ENCODE peak calls at places on chromosome 14, in six cellular contexts. L is left lung, B is psoas muscle, F is transverse colon, D is cardiac muscle cell, O is right lobe of liver. V is an unnamed sample. For H3K4me1, the result is how much of the 10 kb centered on the place peaks cover.

GRCh38 chr14:67485501-67486095 is 2.9 kb downstream of the TMEM229B start:
- DNase-seq in L (no peak), B (no peak), F (no peak), D (no peak), O (no peak), V (no peak)

GRCh38 chr14:34436118-34436905 is 25.7 kb downstream of the SPTSSA start:
- DNase-seq in L (no peak), B (no peak), F (no peak), D (no peak), O (no peak), V (no peak)

GRCh38 chr14:59377991-59378720 is 87.0 kb downstream of the GPR135 start:
- DNase-seq in L (no peak), B (no peak), F (no peak), D (no peak), O (no peak), V (peak)

GRCh38 chr14:103057372-103058208 is at the start of gene CDC42BPB:
- DNase-seq in L (peak), B (peak), F (peak), D (peak), O (peak), V (peak)

GRCh38 chr14:80434574-80435321 is 223.4 kb upstream of the DIO2 start:
- DNase-seq in L (no peak), B (no peak), F (no peak), D (no peak), O (no peak), V (no peak)

GRCh38 chr14:67965684-67966083 is 146.1 kb downstream of the RAD51B start:
- DNase-seq in L (no peak), B (no peak), F (no peak), D (no peak), O (no peak), V (no peak)

GRCh38 chr14:64979336-64980074 is 7.2 kb upstream of the FNTB start:
- DNase-seq in L (no peak), B (no peak), F (no peak), D (peak), O (no peak), V (no peak)

GRCh38 chr14:100889641-100890040 is 13.9 kb downstream of the RTL1 start:
- DNase-seq in L (no peak), B (no peak), F (no peak), D (no peak), O (peak), V (no peak)

GRCh38 chr14:103616635-103617300 is 12.2 kb upstream of the KLC1 start:
- DNase-seq in L (no peak), B (no peak), F (no peak), D (no peak), O (no peak), V (no peak)

GRCh38 chr14:101876539-101876938 is 87.8 kb upstream of the DYNC1H1 start:
- DNase-seq in L (peak), B (peak), F (peak), D (peak), O (peak), V (peak)

GRCh38 chr14:26398616-26399015 is 199.2 kb downstream of the NOVA1 start:
- DNase-seq in L (no peak), B (no peak), F (no peak), D (no peak), O (no peak), V (no peak)

GRCh38 chr14:24631749-24632335 is 2.1 kb downstream of the GZMB start:
- DNase-seq in L (no peak), B (no peak), F (no peak), D (no peak), O (no peak), V (no peak)

GRCh38 chr14:50944647-50945413 is 547 bp upstream of the PYGL start:
- DNase-seq in L (peak), B (peak), F (peak), D (no peak), O (peak), V (peak)

GRCh38 chr14:90577661-90578282 is 180.9 kb downstream of the CALM1 start:
- DNase-seq in L (no peak), B (no peak), F (no peak), D (no peak), O (no peak), V (no peak)

GRCh38 chr14:33909380-33910084 is 41.3 kb downstream of the EGLN3 start:
- DNase-seq in L (no peak), B (no peak), F (no peak), D (no peak), O (no peak), V (no peak)

GRCh38 chr14:96975116-96975515 is 177.9 kb downstream of the VRK1 start:
- DNase-seq in L (no peak), B (no peak), F (no peak), D (no peak), O (no peak), V (no peak)

GRCh38 chr14:40122978-40123648 is 690.9 kb upstream of the FBXO33 start:
- DNase-seq in L (no peak), B (no peak), F (no peak), D (no peak), O (no peak), V (no peak)

GRCh38 chr14:89422181-89422951 is 5.3 kb upstream of the FOXN3 start:
- DNase-seq in L (peak), B (no peak), F (peak), D (peak), O (no peak), V (peak)

GRCh38 chr14:51872396-51872795 is 12.0 kb downstream of the GNG2 start:
- DNase-seq in L (no peak), B (no peak), F (no peak), D (no peak), O (no peak), V (no peak)

GRCh38 chr14:49939884-49940510 is 47.1 kb downstream of the ARF6 start:
- DNase-seq in L (no peak), B (no peak), F (no peak), D (no peak), O (no peak), V (no peak)

GRCh38 chr14:99995700-99996356 is 69.4 kb upstream of the EVL start:
- DNase-seq in L (peak), B (peak), F (peak), D (peak), O (peak), V (peak)

GRCh38 chr14:94079891-94080605 is 954 bp downstream of the DDX24 start:
- DNase-seq in L (no peak), B (no peak), F (no peak), D (no peak), O (no peak), V (no peak)

GRCh38 chr14:45990252-45990651 is 661.3 kb downstream of the RPL10L start:
- DNase-seq in L (no peak), B (no peak), F (no peak), D (no peak), O (no peak), V (no peak)

GRCh38 chr14:96911499-96912130 is 114.4 kb downstream of the VRK1 start:
- DNase-seq in L (no peak), B (no peak), F (no peak), D (no peak), O (no peak), V (no peak)

GRCh38 chr14:97848351-97848980 is 1051.3 kb downstream of the VRK1 start:
- DNase-seq in L (no peak), B (no peak), F (no peak), D (peak), O (no peak), V (no peak)

GRCh38 chr14:91284146-91284790 is 39.8 kb upstream of the GPR68 start:
- DNase-seq in L (peak), B (no peak), F (no peak), D (peak), O (no peak), V (no peak)

GRCh38 chr14:105894978-105895881 is 368.8 kb downstream of the TMEM121 start:
- DNase-seq in L (peak), B (peak), F (no peak), D (no peak), O (peak), V (peak)

GRCh38 chr14:65421201-65421981 is 8.9 kb downstream of the FUT8 start:
- DNase-seq in L (no peak), B (no peak), F (no peak), D (no peak), O (no peak), V (no peak)

GRCh38 chr14:100533647-100534485 is 53.4 kb downstream of the BEGAIN start:
- DNase-seq in L (peak), B (peak), F (peak), D (no peak), O (peak), V (peak)

GRCh38 chr14:103422981-103423600 is 37.9 kb downstream of the MARK3 start:
- DNase-seq in L (no peak), B (no peak), F (no peak), D (no peak), O (no peak), V (no peak)

GRCh38 chr14:32635103-32635719 is 303.5 kb upstream of the NPAS3 start:
- DNase-seq in L (no peak), B (no peak), F (no peak), D (no peak), O (no peak), V (no peak)
- H3K4me3 ChIP-seq in L (no peak), B (peak), F (no peak), D (no peak), O (peak), V (no peak)

GRCh38 chr14:69698572-69698971 is 68.4 kb upstream of the SRSF5 start:
- DNase-seq in L (no peak), B (no peak), F (no peak), D (no peak), O (no peak), V (no peak)
- H3K4me1 ChIP-seq in L (half or more), B (under half), F (half or more), D (under half), O (under half), V (half or more)

GRCh38 chr14:82854131-82854530 is 1320.5 kb upstream of the SEL1L start:
- DNase-seq in L (no peak), B (no peak), F (no peak), D (peak), O (no peak), V (no peak)
- TF ChIP-seq CTCF in L (no peak), B (no peak), F (no peak), D (no peak), O (no peak), V (no peak)

GRCh38 chr14:21735639-21736307 is 62.2 kb upstream of the OR4E1 start:
- DNase-seq in L (no peak), B (no peak), F (no peak), D (no peak), O (no peak), V (no peak)

GRCh38 chr14:21735200-21735599 is 61.6 kb upstream of the OR4E1 start:
- DNase-seq in L (no peak), B (no peak), F (no peak), D (no peak), O (no peak), V (no peak)

GRCh38 chr14:21729703-21730212 is 56.1 kb upstream of the OR4E1 start:
- DNase-seq in L (no peak), B (no peak), F (no peak), D (no peak), O (no peak), V (no peak)

GRCh38 chr14:21734457-21735074 is 60.9 kb upstream of the OR4E1 start:
- DNase-seq in L (no peak), B (no peak), F (no peak), D (peak), O (no peak), V (peak)
- H3K4me3 ChIP-seq in L (no peak), B (no peak), F (no peak), D (no peak), O (no peak), V (no peak)

GRCh38 chr14:104638190-104638589 is 33.6 kb upstream of the TMEM179 start:
- DNase-seq in L (no peak), B (no peak), F (no peak), D (peak), O (no peak), V (no peak)
- H3K4me1 ChIP-seq in L (under half), B (under half), F (under half), D (under half), O (under half), V (under half)

GRCh38 chr14:20498622-20499021 is 6.7 kb upstream of the RNASE10 start:
- DNase-seq in L (no peak), B (no peak), F (no peak), D (no peak), O (no peak), V (no peak)

GRCh38 chr14:20499881-20500280 is 5.5 kb upstream of the RNASE10 start:
- DNase-seq in L (no peak), B (no peak), F (no peak), D (no peak), O (no peak), V (no peak)

GRCh38 chr14:20501346-20501745 is 4.0 kb upstream of the RNASE10 start:
- DNase-seq in L (no peak), B (no peak), F (no peak), D (no peak), O (no peak), V (no peak)

GRCh38 chr14:20494935-20495766 is 10.2 kb upstream of the RNASE10 start:
- DNase-seq in L (no peak), B (no peak), F (no peak), D (no peak), O (no peak), V (no peak)

DNA sequence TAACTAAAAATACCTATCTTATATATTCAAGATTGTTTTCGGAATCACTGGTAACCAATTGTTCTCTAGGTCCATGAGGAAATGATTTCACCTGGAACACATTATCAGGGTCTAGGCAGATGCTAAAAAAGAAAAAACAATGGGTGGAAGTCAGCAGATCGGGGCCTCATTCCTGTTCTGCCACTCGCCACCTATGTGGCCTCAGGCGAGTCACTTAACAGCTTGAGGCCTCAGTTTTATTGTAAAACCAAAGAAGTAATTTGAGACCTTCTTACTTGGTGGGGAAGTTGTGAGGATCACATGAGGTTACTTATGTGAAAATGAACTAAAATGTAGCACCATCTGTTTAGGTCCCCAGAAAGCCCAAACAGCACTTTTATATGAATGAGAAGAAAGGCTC is 6.2 kb upstream of the RNASE10 start:
- DNase-seq in L (no peak), B (no peak), F (no peak), D (no peak), O (no peak), V (no peak)
- TF ChIP-seq CTCF in L (no peak), B (no peak), F (no peak), D (no peak), O (no peak), V (no peak)

DNA sequence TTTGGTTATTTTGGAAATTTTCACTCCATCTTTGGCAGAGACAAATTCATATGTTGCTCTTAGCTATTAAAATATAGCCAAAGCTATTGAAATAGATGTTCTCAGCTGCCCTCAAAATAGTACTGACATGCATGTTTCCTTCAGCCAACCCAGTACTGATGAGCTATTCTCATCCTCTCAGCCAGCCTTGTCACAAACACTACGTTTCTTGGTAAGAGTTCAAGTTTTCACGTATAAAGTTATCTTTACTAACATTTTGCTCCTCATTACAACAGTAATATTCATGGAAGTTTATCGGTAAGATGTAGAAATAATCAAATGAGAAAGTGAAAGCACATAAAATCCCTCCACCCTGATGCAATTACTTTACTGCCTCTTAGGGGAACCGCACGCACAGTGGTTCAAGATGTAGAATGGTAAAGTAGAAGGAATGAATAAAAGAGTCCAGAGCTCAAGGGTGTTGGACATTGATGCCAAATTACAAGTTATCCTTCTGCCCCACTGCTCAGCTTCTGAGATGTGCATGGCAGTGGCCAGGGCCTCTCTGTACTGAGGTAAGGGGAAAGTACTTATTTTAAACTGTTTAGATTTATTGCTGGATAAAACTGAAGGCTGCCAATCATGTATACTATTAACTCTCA is 20.7 kb downstream of the GCH1 start:
- DNase-seq in L (no peak), B (no peak), F (no peak), D (no peak), O (no peak), V (no peak)
- H3K4me3 ChIP-seq in L (peak), B (peak), F (peak), D (no peak), O (peak), V (no peak)

DNA sequence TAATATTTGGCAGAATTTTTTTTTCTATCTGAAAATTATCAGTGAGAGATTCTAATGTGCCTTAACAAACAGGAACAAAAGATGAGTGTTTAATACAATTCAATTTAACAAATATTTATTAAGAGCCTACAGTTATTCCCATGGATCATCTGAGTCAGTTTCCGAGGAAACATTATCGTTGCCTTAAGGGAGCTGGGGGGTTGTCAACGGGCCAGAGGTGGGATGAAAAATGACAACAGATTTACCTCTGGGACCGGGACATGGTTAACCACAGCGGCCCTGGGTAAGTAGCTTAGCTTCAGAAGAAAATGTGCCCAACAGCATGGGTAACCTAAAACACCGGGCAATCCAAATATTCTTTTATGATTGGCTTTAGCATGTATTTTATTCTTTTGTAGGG is 113.6 kb downstream of the DAD1 start:
- DNase-seq in L (no peak), B (no peak), F (no peak), D (no peak), O (no peak), V (no peak)
- H3K4me1 ChIP-seq in L (under half), B (under half), F (under half), D (under half), O (under half), V (under half)

DNA sequence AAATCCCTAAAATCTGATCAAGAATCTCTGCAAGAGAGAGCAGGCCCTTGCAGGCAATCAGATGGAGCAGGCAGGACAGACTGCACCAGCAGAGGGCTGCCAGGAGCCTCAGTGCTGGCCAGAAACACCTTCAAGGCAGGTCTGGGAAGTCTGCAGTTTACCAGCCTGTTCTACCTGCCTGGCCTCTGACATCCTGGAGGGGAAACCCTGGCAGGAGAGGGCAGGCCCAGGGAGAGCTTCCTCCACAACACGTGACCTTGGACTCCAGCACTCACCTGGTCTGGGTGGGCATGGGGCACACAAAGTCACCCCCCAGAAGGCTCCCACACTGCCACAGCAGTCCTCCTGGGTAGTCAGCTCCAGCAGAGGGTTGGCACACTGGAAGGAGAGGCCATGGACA is 56.0 kb downstream of the ISCA2 start:
- DNase-seq in L (no peak), B (no peak), F (no peak), D (no peak), O (no peak), V (no peak)
- TF ChIP-seq CTCF in L (no peak), B (no peak), F (no peak), D (peak), O (no peak), V (no peak)

GRCh38 chr14:92655372-92655771 is 93.1 kb downstream of the LGMN start:
- DNase-seq in L (no peak), B (no peak), F (no peak), D (no peak), O (peak), V (no peak)

GRCh38 chr14:92655802-92656201 is 92.6 kb downstream of the LGMN start:
- DNase-seq in L (no peak), B (no peak), F (no peak), D (no peak), O (no peak), V (peak)

GRCh38 chr14:92658160-92658559 is 90.3 kb downstream of the LGMN start:
- DNase-seq in L (no peak), B (no peak), F (no peak), D (no peak), O (no peak), V (no peak)

GRCh38 chr14:92657457-92658142 is 90.8 kb downstream of the LGMN start:
- DNase-seq in L (peak), B (peak), F (peak), D (no peak), O (peak), V (peak)

DNA sequence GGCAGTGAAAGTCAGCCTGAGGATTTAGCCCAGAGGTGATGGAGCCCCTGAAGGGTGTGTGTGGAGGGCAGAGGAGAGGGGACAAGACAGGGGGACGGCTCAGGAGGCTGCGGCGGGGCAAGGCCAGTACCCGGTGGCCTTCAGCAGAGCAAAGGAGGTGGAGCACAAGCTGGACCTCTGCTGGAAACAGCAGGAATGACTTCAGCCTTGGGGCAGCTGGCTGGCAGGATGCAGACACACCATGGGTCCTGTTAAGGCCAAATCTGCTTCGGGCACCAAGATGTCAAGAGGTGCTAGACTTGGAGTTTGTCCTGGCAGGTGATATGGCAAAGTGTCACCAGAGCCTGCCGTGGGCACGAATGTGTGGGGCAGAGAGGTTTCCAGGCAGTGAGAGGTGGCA is 92.1 kb downstream of the LGMN start:
- DNase-seq in L (no peak), B (no peak), F (no peak), D (no peak), O (no peak), V (no peak)
- H3K4me3 ChIP-seq in L (no peak), B (no peak), F (no peak), D (no peak), O (no peak), V (no peak)